ENCODE peak calls at places on chromosomes 7 and 10, in seven cellular contexts. M is K562, E is HCT116, R is HepG2, D is Panc1, V is GM12878, A is upper lobe of left lung. Q is an unnamed sample. For H3K9me3, the result is how much of the 10 kb centered on the place peaks cover.

GRCh38 chr10:61391281-61391680 is 61.9 kb downstream of the TMEM26 start:
- ATAC-seq in M (no peak), E (no peak), R (no peak), D (no peak), V (peak), A (no peak), Q (no peak)

GRCh38 chr10:124611738-124612137 is 132.4 kb downstream of the FAM53B start:
- ATAC-seq in M (no peak), E (no peak), R (no peak), D (no peak), V (peak), A (no peak), Q (peak)

GRCh38 chr10:124696446-124697392 is 47.5 kb downstream of the FAM53B start:
- ATAC-seq in M (no peak), E (no peak), R (no peak), D (no peak), V (peak), A (no peak), Q (no peak)

GRCh38 chr10:47279276-47279675 is 20.7 kb upstream of the GDF10 start:
- ATAC-seq in M (no peak), E (no peak), R (no peak), D (no peak), V (no peak), A (no peak), Q (no peak)

GRCh38 chr7:150420987-150421674 is 29.3 kb upstream of the GIMAP8 start:
- ATAC-seq in M (peak), E (peak), R (peak), D (peak), V (peak), A (peak), Q (peak)

GRCh38 chr10:125916977-125917376 is 20.6 kb downstream of the FANK1 start:
- ATAC-seq in M (no peak), E (no peak), R (no peak), D (no peak), V (no peak), A (peak), Q (no peak)

GRCh38 chr7:17126413-17127374 is 171.8 kb upstream of the AHR start:
- ATAC-seq in M (no peak), E (no peak), R (peak), D (no peak), V (peak), A (no peak), Q (no peak)

GRCh38 chr7:116683786-116684185 is 11.8 kb downstream of the MET start:
- ATAC-seq in M (no peak), E (no peak), R (no peak), D (no peak), V (peak), A (no peak), Q (no peak)

GRCh38 chr10:62652564-62652963 is 152.0 kb upstream of the ADO start:
- ATAC-seq in M (no peak), E (no peak), R (no peak), D (no peak), V (peak), A (no peak), Q (no peak)

GRCh38 chr7:5218564-5219360 is 28.7 kb downstream of the WIPI2 start:
- ATAC-seq in M (no peak), E (no peak), R (no peak), D (no peak), V (peak), A (no peak), Q (peak)

GRCh38 chr7:129008645-129009414 is 46.1 kb downstream of the TNPO3 start:
- ATAC-seq in M (no peak), E (no peak), R (no peak), D (no peak), V (peak), A (no peak), Q (no peak)

GRCh38 chr7:69439040-69439439 is 159.2 kb upstream of the AUTS2 start:
- ATAC-seq in M (no peak), E (no peak), R (no peak), D (no peak), V (no peak), A (no peak), Q (peak)

GRCh38 chr10:12381536-12382156 is 32.3 kb downstream of the CAMK1D start:
- ATAC-seq in M (no peak), E (no peak), R (no peak), D (no peak), V (no peak), A (no peak), Q (no peak)

GRCh38 chr7:33039905-33040292 is 22.7 kb downstream of the NT5C3A start:
- ATAC-seq in M (no peak), E (no peak), R (no peak), D (no peak), V (peak), A (no peak), Q (no peak)

GRCh38 chr10:1426786-1427185 is 310.5 kb downstream of the ADARB2 start:
- ATAC-seq in M (no peak), E (no peak), R (no peak), D (no peak), V (no peak), A (no peak), Q (no peak)

GRCh38 chr10:114458955-114459354 is 54.7 kb upstream of the AFAP1L2 start:
- ATAC-seq in M (peak), E (peak), R (peak), D (peak), V (peak), A (no peak), Q (peak)

GRCh38 chr10:58715056-58715455 is 202.4 kb downstream of the BICC1 start:
- ATAC-seq in M (no peak), E (no peak), R (no peak), D (no peak), V (no peak), A (no peak), Q (no peak)

GRCh38 chr7:66216687-66217086 is 11.6 kb downstream of the TPST1 start:
- ATAC-seq in M (no peak), E (no peak), R (no peak), D (no peak), V (no peak), A (no peak), Q (no peak)

GRCh38 chr10:13788701-13789447 is 202.1 kb downstream of the PRPF18 start:
- ATAC-seq in M (no peak), E (no peak), R (no peak), D (no peak), V (peak), A (no peak), Q (peak)

DNA sequence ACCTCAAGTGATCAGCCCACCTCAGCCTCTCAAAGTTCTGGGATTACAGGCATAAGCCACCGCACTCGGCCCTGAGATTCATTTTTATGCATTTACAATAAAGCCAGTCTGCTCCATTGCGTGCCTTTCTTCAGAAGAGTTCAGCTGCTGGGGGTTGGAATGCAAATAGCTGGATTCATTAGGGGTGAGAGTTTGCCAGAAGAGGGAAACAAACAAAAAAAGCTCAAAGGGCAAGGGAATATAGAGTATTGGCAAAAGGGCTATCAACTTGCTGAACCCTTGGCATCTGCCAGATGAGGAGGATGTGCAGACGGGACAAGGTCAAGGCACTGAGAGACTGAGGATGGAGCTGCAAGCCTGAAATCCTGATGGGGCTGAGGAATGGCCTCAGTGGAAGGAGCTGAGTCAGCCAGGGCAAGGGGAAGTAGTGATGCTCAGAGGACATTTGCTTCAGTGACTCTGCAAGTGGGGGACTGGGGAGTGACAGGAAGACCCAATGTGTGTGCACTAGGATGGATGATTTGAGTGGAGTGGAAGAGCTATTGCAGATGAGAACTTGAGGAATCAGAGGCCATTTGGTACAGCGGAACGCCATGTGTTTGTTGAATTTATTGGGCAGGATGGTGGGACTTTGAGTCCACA is 75.0 kb upstream of the ARMC3 start:
- ATAC-seq in M (peak), E (no peak), R (peak), D (no peak), V (no peak), A (no peak), Q (no peak)
- TF ChIP-seq POLR2AphosphoS5 in M (no peak), E (no peak), R (no peak), D (no peak), V (no peak), A (no peak), Q (no peak)

DNA sequence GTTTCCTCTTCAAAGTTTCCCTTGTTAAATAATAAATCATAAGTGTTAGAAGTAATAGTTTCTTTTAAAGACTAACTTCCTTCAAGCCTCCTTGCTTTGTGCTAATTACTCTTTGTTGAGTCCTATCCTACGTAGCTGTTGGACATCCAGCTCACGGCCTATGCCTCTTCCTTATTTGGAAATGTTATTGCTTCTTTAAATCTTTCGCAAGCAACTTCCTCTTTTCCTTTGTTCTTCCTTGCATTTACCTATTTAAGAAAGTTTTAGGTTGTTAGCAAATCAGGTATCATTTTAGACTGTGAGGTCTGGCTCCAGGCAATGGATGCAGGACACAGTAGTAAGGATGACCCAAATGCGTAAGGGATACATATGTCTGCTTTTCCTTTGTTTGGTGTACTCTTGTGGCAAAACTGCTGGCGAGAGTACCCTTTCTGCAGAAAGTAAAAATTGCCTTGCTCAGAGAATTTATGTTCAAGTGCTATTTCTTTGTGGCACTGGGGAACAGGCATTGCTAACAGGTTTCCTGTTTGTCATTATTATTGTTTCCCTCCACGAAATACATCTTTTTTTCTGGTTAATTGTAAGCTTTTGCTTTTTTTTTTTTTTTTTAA is 110.5 kb downstream of the DYNC2I1 start:
- ATAC-seq in M (no peak), E (no peak), R (no peak), D (no peak), V (no peak), A (no peak), Q (no peak)
- H3K9me3 ChIP-seq in M (under half), E (under half), R (under half), D (under half), V (under half), A (under half), Q (under half)

GRCh38 chr7:76260171-76260703 is 42.2 kb upstream of the HSPB1 start:
- ATAC-seq in M (peak), E (peak), R (peak), D (peak), V (peak), A (no peak), Q (no peak)
- TF ChIP-seq POLR2AphosphoS5 in M (no peak), E (no peak), R (peak), D (no peak), V (no peak), A (no peak), Q (no peak)

GRCh38 chr10:131701131-131701947 is 199.5 kb upstream of the PPP2R2D start:
- ATAC-seq in M (no peak), E (no peak), R (no peak), D (no peak), V (no peak), A (peak), Q (no peak)
- H3K9me3 ChIP-seq in M (under half), E (under half), R (under half), D (under half), V (under half), A (under half), Q (under half)

GRCh38 chr7:131225619-131226101 is 102.0 kb upstream of the MKLN1 start:
- ATAC-seq in M (peak), E (no peak), R (peak), D (no peak), V (peak), A (peak), Q (peak)
- TF ChIP-seq POLR2AphosphoS5 in M (no peak), E (no peak), R (no peak), D (no peak), V (no peak), A (peak), Q (peak)

GRCh38 chr7:107201795-107202450 is 33.1 kb downstream of the HBP1 start:
- ATAC-seq in M (peak), E (peak), R (peak), D (peak), V (peak), A (no peak), Q (peak)
- H3K9me3 ChIP-seq in M (under half), E (under half), R (under half), D (under half), V (under half), A (under half), Q (under half)

DNA sequence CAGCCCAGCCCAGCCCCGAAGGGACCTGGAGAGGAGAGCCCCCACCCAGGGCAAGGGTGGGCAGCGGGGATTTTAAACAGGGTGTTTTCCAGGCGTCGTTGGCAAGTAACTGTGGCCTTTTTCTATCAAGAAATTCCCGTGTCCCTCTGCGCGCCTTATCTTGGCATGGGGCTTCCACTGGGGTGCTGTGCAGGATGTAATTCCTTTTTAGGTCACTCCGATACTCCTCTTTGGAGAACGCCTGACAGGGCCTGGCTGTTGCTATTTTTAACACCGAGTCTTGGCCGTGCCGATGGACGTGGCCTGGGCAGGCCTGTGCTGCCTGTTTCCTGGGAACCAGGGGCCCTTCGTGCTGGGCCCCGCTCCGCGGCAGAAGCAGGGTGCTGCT is 93.8 kb downstream of the INPP5A start:
- ATAC-seq in M (no peak), E (no peak), R (no peak), D (no peak), V (no peak), A (peak), Q (peak)
- TF ChIP-seq POLR2AphosphoS5 in M (no peak), E (no peak), R (no peak), D (no peak), V (no peak), A (no peak), Q (peak)

GRCh38 chr7:157605638-157606037 is 268.8 kb downstream of the DNAJB6 start:
- ATAC-seq in M (no peak), E (no peak), R (no peak), D (peak), V (no peak), A (no peak), Q (no peak)
- H3K9me3 ChIP-seq in M (under half), E (under half), R (under half), D (under half), V (under half), A (under half), Q (under half)

DNA sequence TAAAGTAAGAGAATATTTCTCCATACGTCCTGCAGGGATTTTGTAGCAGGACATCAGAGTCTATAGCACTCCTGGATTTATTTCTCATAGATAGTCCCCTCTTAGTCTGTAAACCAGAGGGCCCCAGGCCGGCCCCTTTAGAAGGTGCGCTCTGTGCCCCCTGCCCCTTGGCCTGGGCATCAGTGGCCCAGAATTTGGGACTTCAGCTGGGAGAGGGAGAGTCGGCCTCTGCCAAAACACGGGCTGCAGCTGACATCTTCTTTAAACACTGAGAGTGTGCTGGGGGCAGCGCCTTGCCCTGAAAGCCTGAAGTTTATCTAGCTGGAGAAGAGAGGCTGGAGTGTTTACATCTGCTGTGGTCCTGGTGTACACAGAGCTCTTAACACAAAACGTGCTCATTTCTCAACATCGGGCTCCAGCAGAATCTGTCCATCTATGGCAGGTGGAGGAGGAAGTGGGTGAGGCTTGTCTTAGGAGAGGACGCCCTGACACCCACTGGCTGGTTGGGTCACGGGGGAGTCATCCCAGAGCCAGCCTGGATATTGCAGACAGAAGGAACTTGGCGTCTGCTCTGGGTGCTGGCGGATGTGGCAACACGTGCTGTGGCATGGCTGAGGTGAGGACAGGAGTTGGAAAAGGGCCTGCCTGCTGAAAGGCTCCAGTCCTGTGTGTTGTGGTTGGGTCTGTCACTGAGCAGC is 5.0 kb upstream of the TACR2 start:
- ATAC-seq in M (no peak), E (no peak), R (no peak), D (no peak), V (no peak), A (peak), Q (peak)
- TF ChIP-seq POLR2AphosphoS5 in M (no peak), E (no peak), R (no peak), D (no peak), V (no peak), A (peak), Q (peak)

DNA sequence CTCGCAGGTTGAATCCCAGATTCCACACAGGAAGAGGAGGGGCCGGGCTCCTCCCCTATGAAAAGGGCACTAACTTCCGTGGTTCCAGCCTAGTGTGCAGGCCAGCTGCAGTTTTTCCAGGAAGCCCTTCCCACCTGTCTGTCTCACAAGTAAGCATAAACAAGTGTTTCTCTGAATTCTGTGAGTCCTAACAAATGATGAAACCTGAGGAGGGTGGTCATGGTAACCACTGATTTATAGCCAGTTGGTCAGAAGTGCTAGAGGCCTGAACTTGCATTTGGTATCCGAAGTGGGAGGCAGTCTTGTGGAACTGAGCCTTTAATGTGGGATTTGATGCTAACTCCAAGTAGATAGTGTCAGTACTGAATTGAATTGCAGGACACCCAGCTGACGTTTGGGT is 54.7 kb upstream of the STEAP4 start:
- ATAC-seq in M (no peak), E (no peak), R (no peak), D (no peak), V (peak), A (no peak), Q (no peak)
- H3K9me3 ChIP-seq in M (under half), E (under half), R (under half), D (under half), V (under half), A (under half), Q (under half)

Q was measured in gastroesophageal sphincter.